ENCODE peak calls at places on chromosomes 13 and 19, in four cellular contexts. F is psoas muscle, D is esophagus muscularis mucosa, M is neural progenitor cell. G is an unnamed sample.

GRCh38 chr13:43127103-43127817 is 103.9 kb downstream of the DNAJC15 start:
- DNase-seq in F (no peak), D (peak; percentile 82), M (peak; percentile 51), G (no peak)

GRCh38 chr19:17610384-17610783 is 54.9 kb downstream of the COLGALT1 start:
- DNase-seq in F (no peak), D (no peak), M (no peak), G (no peak)

GRCh38 chr19:37309834-37310575 is 60.9 kb upstream of the ZNF527 start:
- DNase-seq in F (no peak), D (no peak), M (no peak), G (no peak)

GRCh38 chr13:27573265-27573664 is 47.1 kb downstream of the LNX2 start:
- DNase-seq in F (no peak), D (no peak), M (no peak), G (no peak)

GRCh38 chr13:35978607-35979316 is 152.4 kb downstream of the DCLK1 start:
- DNase-seq in F (no peak), D (no peak), M (peak; percentile 46), G (no peak)

GRCh38 chr13:105598551-105598950 is 936.9 kb downstream of the EFNB2 start:
- DNase-seq in F (no peak), D (no peak), M (no peak), G (no peak)

GRCh38 chr19:57068921-57069697 is 50.7 kb upstream of the USP29 start:
- DNase-seq in F (no peak), D (no peak), M (no peak), G (no peak)

GRCh38 chr19:57560049-57560491 is 407 bp upstream of the ZNF550 start:
- DNase-seq in F (peak; percentile 60), D (no peak), M (no peak), G (no peak)

GRCh38 chr13:101730420-101731000 is 278.0 kb downstream of the ITGBL1 start:
- DNase-seq in F (no peak), D (no peak), M (no peak), G (no peak)

GRCh38 chr13:37777676-37778075 is 91.9 kb downstream of the TRPC4 start:
- DNase-seq in F (no peak), D (no peak), M (no peak), G (no peak)

DNA sequence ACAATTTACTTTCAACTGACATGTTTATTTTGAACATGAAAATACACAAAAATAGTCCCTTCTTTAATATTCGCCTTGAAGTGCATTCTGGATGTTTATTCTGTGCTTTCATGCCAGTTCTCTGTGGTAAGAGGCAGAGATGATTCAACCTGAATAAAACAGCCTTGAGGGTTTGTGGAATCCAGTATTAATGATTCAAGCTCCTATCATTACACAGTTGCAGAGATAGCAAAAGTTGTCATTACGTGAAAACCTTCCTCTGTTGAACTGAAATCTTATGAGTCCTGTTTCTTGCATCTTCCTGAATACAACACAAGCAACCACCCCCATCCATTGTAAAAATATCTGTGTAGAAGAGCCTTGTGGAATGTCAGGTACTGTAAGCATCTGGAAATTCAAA is 142.3 kb upstream of the HTR2A start:
- DNase-seq in F (no peak), D (no peak), M (no peak), G (no peak)
- TF ChIP-seq CTCF in F (no peak), D (no peak), M (no peak), G (no peak)

GRCh38 chr13:39887424-39887823 is 232.0 kb downstream of the COG6 start:
- DNase-seq in F (no peak), D (no peak), M (no peak), G (no peak)

GRCh38 chr13:39892731-39893293 is 237.3 kb downstream of the COG6 start:
- DNase-seq in F (no peak), D (no peak), M (no peak), G (no peak)

GRCh38 chr13:39890537-39890936 is 235.1 kb downstream of the COG6 start:
- DNase-seq in F (no peak), D (no peak), M (no peak), G (no peak)

GRCh38 chr13:39886336-39886735 is 230.9 kb downstream of the COG6 start:
- DNase-seq in F (no peak), D (no peak), M (no peak), G (no peak)

DNA sequence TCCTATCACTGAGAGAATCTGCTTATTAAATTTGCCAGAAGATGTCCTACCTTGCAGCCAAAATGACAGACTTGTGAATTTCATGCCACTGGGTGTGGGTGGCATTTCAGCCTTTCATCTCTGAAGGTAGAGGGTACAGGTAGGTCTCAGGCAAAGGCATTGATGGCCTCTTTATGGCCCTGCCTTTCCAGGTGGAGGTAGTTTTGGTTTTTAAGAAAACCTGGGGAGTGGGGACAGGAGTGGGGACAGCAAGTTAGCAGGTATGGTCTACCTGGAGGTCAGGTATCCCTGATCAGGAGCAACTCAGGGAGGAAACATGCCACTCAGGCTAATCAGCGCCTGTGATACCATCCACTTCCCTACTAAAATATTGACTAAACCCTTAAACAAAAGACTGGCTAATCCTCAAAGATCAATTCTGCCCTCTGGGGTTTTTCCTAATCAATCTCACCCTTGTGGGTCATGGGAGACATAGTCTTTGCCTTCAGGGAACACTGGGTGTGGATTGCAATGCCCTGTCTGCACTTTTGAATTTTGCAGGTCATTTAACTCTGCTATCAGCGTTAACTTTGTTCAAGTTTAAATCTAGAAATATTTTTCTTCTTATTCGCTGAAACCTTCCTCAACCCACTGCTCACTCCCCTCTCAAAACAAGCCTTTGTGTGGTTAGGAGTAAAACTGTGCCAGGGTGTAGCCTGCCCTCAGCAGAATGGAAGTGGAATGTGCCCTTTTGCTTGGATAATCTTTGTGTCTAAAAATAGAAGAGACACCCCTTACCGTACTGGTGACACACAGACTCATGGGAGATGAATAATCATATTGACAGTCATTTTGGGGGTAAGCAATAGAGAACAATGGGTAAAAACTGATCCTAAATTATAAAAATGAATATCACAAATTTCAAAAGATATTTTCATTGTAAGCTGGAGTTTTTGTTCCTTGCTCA is 233.7 kb downstream of the COG6 start:
- DNase-seq in F (no peak), D (peak; percentile 81), M (no peak), G (no peak)
- H3K4me1 ChIP-seq in F (no peaks in the 10 kb centered on the region), D (peaks cover 59% of the 10 kb centered on the region), M (no peaks in the 10 kb centered on the region), G (no peaks in the 10 kb centered on the region)

GRCh38 chr19:1315470-1316166 is 29.9 kb downstream of the EFNA2 start:
- DNase-seq in F (peak; percentile 73), D (no peak), M (peak; percentile 77), G (no peak)
- TF ChIP-seq CTCF in F (peak; percentile 59), D (peak; percentile 64), M (peak; percentile 72), G (peak; percentile 86)

DNA sequence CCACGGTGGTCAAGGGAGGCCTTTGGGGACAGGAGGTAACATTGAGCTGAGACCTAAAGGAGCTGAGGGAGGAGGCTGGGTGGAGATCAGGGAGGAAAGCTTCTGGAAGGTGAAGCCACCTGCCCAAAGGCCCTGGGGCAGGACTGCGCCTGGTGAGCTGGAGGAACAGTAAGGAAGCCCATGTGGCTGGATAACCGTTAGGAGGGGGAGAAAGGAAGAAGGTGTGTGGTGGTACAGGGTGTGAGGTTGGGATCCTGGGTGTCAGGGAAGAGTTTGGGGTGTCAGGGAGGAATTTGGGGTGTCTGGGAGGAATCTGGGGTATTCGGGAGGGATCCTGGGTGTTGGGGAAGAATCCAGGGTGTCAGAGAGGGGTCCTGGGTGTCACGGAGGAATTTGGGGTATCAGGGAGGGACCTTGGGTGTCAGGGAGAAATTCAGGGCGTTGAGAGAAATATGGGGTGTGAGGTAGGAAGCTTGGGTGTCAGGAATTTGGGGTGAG is 695 bp downstream of the TICAM1 start:
- DNase-seq in F (no peak), D (no peak), M (no peak), G (no peak)
- H3K4me1 ChIP-seq in F (peaks cover 5% of the 10 kb centered on the region), D (peaks cover 35% of the 10 kb centered on the region), M (no peaks in the 10 kb centered on the region), G (no peaks in the 10 kb centered on the region)

G was measured in right atrium auricular region.